ENCODE peak calls at places on chromosomes 13 and 19, in nine cellular contexts. O, V, S, Q, F, P, H, W and A are unnamed samples.

GRCh38 chr19:45152504-45153338 is 8.1 kb downstream of the NKPD1 start:
- DNase-seq in Q (no peak), P (no peak), S (peak; percentile 84), O (peak; percentile 87), V (peak; percentile 48), H (no peak), F (no peak), W (no peak), A (peak; percentile 37)

GRCh38 chr19:35249848-35250711 is 1.3 kb downstream of the LSR start:
- DNase-seq in F (no peak), O (no peak), Q (peak; percentile 57), V (no peak), H (no peak), S (peak; percentile 76), P (peak; percentile 78), W (no peak), A (no peak)

GRCh38 chr13:42981853-42982252 is 10.2 kb downstream of the EPSTI1 start:
- DNase-seq in V (no peak), S (no peak), O (peak; percentile 35), P (no peak), H (no peak), W (no peak), F (no peak), Q (no peak), A (no peak)

GRCh38 chr19:15195381-15195964 is 5.3 kb downstream of the NOTCH3 start:
- DNase-seq in P (no peak), V (no peak), F (no peak), O (peak; percentile 93), W (no peak), S (no peak), H (no peak), Q (no peak), A (peak; percentile 69)

GRCh38 chr13:23806874-23807522 is 82.2 kb downstream of the MIPEP start:
- DNase-seq in S (no peak), Q (no peak), P (no peak), O (no peak), W (no peak), V (no peak), H (no peak), F (no peak), A (no peak)

GRCh38 chr19:37077929-37078716 is at the start of gene ZNF420:
- DNase-seq in F (peak; percentile 90), Q (peak; percentile 97), O (peak; percentile 97), W (peak; percentile 77), V (peak; percentile 94), S (peak; percentile 97), P (peak; percentile 94), H (no peak), A (peak; percentile 96)

GRCh38 chr19:53962887-53963435 is at the start of gene CACNG8:
- DNase-seq in V (no peak), Q (no peak), F (no peak), H (no peak), W (peak; percentile 36), S (no peak), P (no peak), O (peak; percentile 54), A (peak; percentile 70)

GRCh38 chr19:46860846-46861690 is at the start of gene ARHGAP35:
- DNase-seq in V (no peak), F (no peak), P (peak; percentile 79), H (no peak), W (peak; percentile 92), S (peak; percentile 93), O (peak; percentile 75), Q (no peak), A (peak; percentile 94)

GRCh38 chr13:77898097-77898496 is 20.5 kb downstream of the EDNRB start:
- DNase-seq in Q (no peak), W (no peak), H (no peak), S (no peak), F (no peak), P (no peak), V (peak; percentile 91), O (no peak), A (no peak)

GRCh38 chr19:45420871-45421270 is 2.8 kb downstream of the ERCC1 start:
- DNase-seq in H (no peak), F (no peak), S (no peak), O (no peak), W (no peak), P (no peak), V (no peak), Q (no peak), A (no peak)

GRCh38 chr13:25288966-25289365 is 1.7 kb upstream of the MTMR6 start:
- DNase-seq in P (no peak), W (no peak), O (no peak), V (no peak), H (no peak), S (no peak), Q (no peak), F (no peak), A (no peak)

DNA sequence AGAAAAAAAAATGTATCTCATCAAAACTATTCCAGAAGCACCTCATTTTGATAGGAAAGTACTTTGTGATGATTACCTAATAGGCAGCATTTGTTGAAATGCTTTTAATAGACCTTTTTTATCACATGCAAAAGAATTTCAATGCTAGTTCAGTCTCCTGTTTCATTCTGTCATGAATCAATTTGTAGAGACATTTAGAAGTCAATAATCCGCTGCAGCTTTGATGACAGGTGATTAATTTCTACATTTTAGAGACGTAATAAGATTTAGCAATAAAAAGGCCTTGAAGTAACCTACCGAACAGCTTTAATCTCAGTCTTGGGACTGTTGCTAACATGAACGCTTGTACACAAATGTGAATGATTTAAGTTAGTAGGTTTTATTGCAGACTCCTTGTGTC is 186.6 kb downstream of the MZT1 start:
- DNase-seq in S (no peak), V (no peak), H (no peak), W (no peak), Q (no peak), P (no peak), O (no peak), F (no peak), A (no peak)
- TF ChIP-seq POLR2AphosphoS5 in S (no peak), V (no peak), H (no peak), W (no peak), Q (no peak), P (no peak), O (no peak), F (no peak), A (no peak)

DNA sequence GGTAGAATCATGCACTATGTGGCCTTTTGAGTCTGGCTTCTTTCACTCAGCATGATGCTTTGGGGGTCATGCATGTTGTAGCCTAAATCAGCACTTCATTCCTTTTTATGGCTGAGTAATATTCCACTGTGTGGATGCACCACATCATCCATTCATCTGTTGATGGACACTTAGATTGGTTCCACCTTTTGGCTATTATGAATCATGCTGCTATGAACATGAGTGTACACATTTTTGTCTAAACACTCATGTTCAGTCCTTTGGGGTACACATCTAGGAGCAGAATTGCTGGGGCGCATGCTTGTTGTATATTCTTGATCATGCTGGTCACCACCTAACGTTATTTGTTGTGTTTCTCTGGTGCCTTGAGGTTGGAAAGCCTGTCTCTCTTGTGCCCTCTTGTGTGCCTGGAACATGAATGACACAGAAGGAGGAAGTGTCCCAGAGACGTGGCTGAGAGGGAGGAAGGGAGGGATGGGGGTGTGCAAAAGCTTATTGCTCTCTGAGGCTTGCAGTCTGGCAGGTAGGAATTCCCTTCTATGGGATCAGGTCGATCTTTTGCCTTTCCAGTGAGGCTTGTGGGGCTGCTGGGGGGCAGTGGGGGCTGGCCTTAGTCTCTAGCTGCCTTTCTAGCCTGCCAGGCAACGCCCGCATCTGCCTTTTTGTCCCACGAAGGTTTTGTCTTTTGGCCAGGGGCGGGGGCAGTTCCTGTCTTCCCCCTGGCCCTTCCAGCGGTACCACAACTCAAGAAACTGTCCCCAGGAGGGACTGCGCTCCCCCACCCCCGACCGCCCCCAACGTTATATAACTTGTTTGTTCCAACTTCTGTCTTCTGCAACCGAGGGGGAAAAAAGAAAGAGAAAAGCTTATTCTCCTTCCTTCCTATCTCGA is 7.6 kb downstream of the KLHL26 start:
- DNase-seq in P (no peak), S (no peak), V (no peak), F (no peak), Q (no peak), W (no peak), O (no peak), H (no peak), A (no peak)
- TF ChIP-seq CTCF in P (no peak), S (no peak), V (no peak), F (peak; percentile 12), Q (no peak), W (peak; percentile 25), O (no peak), H (peak; percentile 12), A (no peak)

DNA sequence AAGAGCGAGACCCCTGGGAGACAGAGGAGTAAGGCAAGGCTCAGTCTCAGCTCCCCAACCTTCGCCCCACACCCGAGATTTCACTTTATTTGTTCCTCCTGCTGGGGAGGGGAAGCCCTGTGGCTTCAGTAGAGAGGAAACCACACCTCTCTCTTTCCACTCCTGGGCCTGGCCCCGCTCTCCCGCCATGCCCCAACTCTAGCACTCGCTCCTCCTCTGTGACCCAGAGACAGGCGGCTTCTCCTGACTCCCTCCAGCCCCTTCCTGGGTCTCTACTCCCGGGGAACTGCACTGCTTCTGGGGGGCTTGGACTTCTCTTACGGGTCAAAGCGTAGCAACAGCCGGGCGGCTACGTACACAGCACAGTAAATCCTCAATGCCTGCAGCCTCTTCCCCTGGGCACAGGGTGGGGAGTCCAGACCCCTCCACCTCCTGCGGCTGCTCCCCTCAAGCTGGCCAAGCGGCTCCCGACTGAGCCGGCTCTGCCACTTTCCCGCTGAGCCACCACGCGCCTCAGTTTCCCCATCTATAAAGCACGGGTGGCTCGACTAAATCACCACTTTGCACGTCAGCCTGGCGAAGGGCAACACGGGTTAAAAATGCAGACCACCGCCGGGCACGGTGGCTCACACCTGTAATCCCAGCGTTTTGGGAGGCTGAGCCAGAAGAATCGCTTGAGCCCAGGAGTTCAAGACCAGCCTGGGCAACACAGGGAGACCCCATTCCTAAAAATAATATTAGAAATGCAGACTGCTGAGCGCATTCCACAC is 1.4 kb downstream of the RNF126 start:
- DNase-seq in F (no peak), W (peak; percentile 38), H (no peak), Q (peak; percentile 71), V (no peak), P (no peak), O (no peak), S (peak; percentile 90), A (peak; percentile 51)
- TF ChIP-seq POLR2AphosphoS5 in F (no peak), W (no peak), H (no peak), Q (no peak), V (no peak), P (no peak), O (no peak), S (no peak), A (no peak)

DNA sequence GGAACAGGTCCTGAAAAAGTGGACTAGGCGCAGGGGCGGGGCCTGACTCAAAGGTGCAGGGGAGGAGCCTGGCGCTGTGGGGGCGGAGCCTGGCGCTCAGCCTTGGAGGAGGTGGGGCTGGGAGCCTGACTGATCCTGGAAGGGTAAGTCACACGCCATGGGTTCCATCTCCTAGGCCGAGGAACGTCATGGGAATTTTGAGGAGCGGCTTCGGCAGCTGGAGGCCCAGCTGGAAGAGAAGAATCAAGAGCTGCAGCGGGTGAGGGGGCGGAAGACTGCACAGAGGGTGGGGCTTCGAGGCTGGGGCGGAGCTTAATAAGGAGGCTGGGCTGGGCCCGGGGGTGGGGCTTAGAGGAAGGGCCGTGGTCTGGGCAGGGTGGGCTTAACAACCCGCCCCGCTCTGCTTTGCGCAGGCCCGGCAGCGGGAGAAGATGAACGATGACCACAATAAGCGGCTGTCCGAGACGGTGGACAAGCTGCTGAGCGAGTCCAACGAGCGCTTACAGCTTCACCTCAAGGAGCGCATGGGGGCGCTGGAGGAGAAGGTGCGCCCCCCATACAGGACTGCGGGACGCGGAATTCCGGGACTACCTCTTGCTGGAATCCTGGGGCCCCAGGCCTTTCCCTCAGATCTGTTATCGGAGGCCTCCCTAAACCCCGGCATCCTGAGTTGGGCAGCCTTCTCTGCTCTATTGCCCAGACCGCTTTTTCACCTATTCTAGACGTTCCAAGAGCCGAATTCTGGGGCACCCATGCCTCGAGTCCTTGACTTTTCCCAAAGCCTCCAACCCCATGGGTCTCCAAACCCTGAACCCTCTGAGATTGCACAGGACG is 14.5 kb downstream of the PPFIA3 start:
- DNase-seq in S (no peak), V (peak; percentile 54), H (no peak), Q (peak; percentile 81), F (no peak), P (no peak), W (peak; percentile 81), O (peak; percentile 91), A (peak; percentile 75)
- TF ChIP-seq CTCF in S (no peak), V (peak; percentile 6), H (no peak), Q (no peak), F (no peak), P (no peak), W (no peak), O (no peak), A (no peak)